ENCODE peak calls at places on chromosomes 5 and 9, in nine cellular contexts. D is sigmoid colon, B is K562, Q is spleen, G is suprapubic skin, N is stomach, Y is transverse colon, J is upper lobe of left lung, W is breast epithelium. A is an unnamed sample.

GRCh38 chr9:15248596-15248995 is 58.4 kb downstream of the TTC39B start:
- DNase-seq in B (no peak), J (no peak), G (no peak), D (no peak), W (no peak), N (no peak), Y (no peak), Q (no peak), A (no peak)

GRCh38 chr9:138075496-138075895 is 197.9 kb downstream of the CACNA1B start:
- DNase-seq in Y (no peak), N (peak), D (peak), G (peak), B (no peak), J (peak), Q (peak), W (peak), A (no peak)

GRCh38 chr9:105415344-105415980 is 32.4 kb upstream of the FSD1L start:
- DNase-seq in Q (no peak), W (peak), D (peak), J (peak), B (peak), Y (peak), N (peak), G (no peak), A (peak)

GRCh38 chr5:64869419-64869818 is 100.7 kb downstream of the CWC27 start:
- DNase-seq in N (no peak), Q (no peak), D (no peak), G (no peak), J (no peak), B (no peak), Y (no peak), W (no peak), A (no peak)

GRCh38 chr5:158273035-158273434 is 414.1 kb upstream of the CLINT1 start:
- DNase-seq in W (no peak), J (no peak), D (no peak), N (no peak), G (no peak), B (no peak), Y (no peak), Q (no peak), A (no peak)

GRCh38 chr5:107147584-107147983 is 523.2 kb downstream of the EFNA5 start:
- DNase-seq in J (no peak), B (no peak), Q (no peak), N (no peak), D (no peak), W (no peak), G (no peak), Y (no peak), A (no peak)

GRCh38 chr9:109953813-109954489 is 174.0 kb downstream of the PALM2AKAP2 start:
- DNase-seq in J (no peak), Y (no peak), D (no peak), G (no peak), N (no peak), Q (no peak), B (peak), W (no peak), A (no peak)

GRCh38 chr5:57302164-57302563 is 128.3 kb downstream of the GPBP1 start:
- DNase-seq in Y (peak), D (no peak), B (no peak), N (peak), W (no peak), Q (no peak), J (no peak), G (no peak), A (no peak)

GRCh38 chr9:22208846-22209585 is 199.9 kb upstream of the CDKN2B start:
- DNase-seq in G (no peak), Y (no peak), D (no peak), N (no peak), W (no peak), Q (no peak), B (no peak), J (no peak), A (no peak)

GRCh38 chr9:111891910-111892499 is 4.6 kb upstream of the UGCG start:
- DNase-seq in B (peak), Q (no peak), N (peak), G (no peak), J (no peak), Y (peak), D (no peak), W (no peak), A (peak)

GRCh38 chr5:98941131-98941883 is 12.5 kb upstream of the CHD1 start:
- DNase-seq in B (no peak), G (no peak), Y (no peak), W (no peak), D (no peak), Q (no peak), N (no peak), J (no peak), A (no peak)

GRCh38 chr5:137201876-137202275 is 297.2 kb downstream of the SPOCK1 start:
- DNase-seq in D (peak), W (no peak), Y (no peak), N (no peak), G (no peak), Q (no peak), B (no peak), J (no peak), A (no peak)

GRCh38 chr5:101679816-101680215 is 616.3 kb downstream of the SLCO4C1 start:
- DNase-seq in W (no peak), Y (no peak), Q (no peak), G (no peak), B (no peak), D (no peak), J (no peak), N (no peak), A (no peak)

GRCh38 chr5:138655530-138656245 is 80.5 kb upstream of the HSPA9 start:
- DNase-seq in Q (no peak), J (peak), B (no peak), Y (no peak), W (peak), N (no peak), G (no peak), D (peak), A (no peak)

GRCh38 chr9:93262537-93263310 is 78.8 kb downstream of the WNK2 start:
- DNase-seq in G (peak), B (no peak), J (no peak), W (peak), Y (no peak), N (peak), D (peak), Q (peak), A (peak)

GRCh38 chr5:179908528-179908927 is 831 bp upstream of the TBC1D9B start:
- DNase-seq in Y (no peak), Q (peak), W (no peak), G (no peak), D (no peak), J (no peak), B (no peak), N (no peak), A (no peak)

GRCh38 chr9:79220246-79220645 is 351.5 kb upstream of the TLE4 start:
- DNase-seq in N (no peak), D (no peak), G (no peak), B (no peak), J (no peak), Y (no peak), W (no peak), Q (no peak), A (no peak)

GRCh38 chr9:75168270-75169185 is 80.2 kb downstream of the OSTF1 start:
- DNase-seq in G (no peak), D (no peak), W (no peak), Q (no peak), B (no peak), N (no peak), J (no peak), Y (no peak), A (no peak)

GRCh38 chr9:12719431-12719830 is 26.2 kb downstream of the TYRP1 start:
- DNase-seq in B (no peak), W (no peak), Q (no peak), Y (no peak), G (no peak), J (no peak), N (no peak), D (no peak), A (no peak)

GRCh38 chr5:72383280-72384205 is 63.4 kb downstream of the PTCD2 start:
- DNase-seq in D (no peak), N (no peak), G (no peak), B (no peak), W (no peak), Y (no peak), J (no peak), Q (no peak), A (no peak)

GRCh38 chr5:36648426-36648825 is 42.0 kb downstream of the SLC1A3 start:
- DNase-seq in G (no peak), D (no peak), N (no peak), B (no peak), W (no peak), Y (no peak), Q (no peak), J (no peak), A (no peak)

GRCh38 chr9:74499770-74500583 is 2.8 kb downstream of the RORB start:
- DNase-seq in W (no peak), J (no peak), D (no peak), N (no peak), Q (peak), B (no peak), G (no peak), Y (no peak), A (no peak)

DNA sequence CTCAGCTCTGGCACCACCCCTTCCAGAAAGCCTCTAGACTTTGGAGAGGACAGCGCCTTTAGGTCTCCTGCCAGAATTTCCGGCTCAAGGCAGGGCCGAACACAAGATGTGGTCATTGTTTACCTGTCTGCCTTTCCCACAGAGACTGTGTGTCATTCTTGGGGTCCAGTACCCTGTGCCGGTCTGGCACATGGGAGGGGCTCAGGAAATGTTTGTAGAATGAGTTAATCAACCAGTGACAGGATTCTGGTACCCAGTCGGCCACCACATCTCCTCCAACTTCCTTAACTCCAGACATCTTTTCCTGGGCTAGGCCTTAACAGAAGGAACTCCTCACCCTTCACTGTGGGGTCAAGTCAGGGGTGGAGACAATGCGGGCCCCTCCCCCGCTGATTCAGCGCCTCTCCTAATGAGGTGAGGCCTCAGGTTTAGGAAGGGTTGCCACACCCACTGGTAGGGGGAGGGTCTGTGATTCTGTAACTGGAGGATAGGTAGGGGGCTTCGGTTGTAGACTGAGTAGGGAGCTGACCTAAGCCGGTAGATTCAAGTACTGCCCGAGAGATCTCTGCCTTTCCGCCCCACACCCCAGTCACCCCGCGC is 29.3 kb downstream of the PCDH1 start:
- DNase-seq in Q (no peak), J (peak), N (peak), W (peak), B (peak), G (no peak), Y (peak), D (peak), A (no peak)
- TF ChIP-seq POLR2A in Q (no peak), J (no peak), N (no peak), W (no peak), B (no peak), G (no peak), Y (peak), D (no peak), A (no peak)

GRCh38 chr9:37507586-37508134 is 21.9 kb downstream of the POLR1E start:
- DNase-seq in Q (no peak), N (no peak), B (no peak), J (no peak), W (no peak), G (no peak), Y (no peak), D (no peak), A (no peak)
- TF ChIP-seq POLR2AphosphoS5 in Q (no peak), N (no peak), B (no peak), J (no peak), W (no peak), G (no peak), Y (no peak), D (no peak), A (no peak)

DNA sequence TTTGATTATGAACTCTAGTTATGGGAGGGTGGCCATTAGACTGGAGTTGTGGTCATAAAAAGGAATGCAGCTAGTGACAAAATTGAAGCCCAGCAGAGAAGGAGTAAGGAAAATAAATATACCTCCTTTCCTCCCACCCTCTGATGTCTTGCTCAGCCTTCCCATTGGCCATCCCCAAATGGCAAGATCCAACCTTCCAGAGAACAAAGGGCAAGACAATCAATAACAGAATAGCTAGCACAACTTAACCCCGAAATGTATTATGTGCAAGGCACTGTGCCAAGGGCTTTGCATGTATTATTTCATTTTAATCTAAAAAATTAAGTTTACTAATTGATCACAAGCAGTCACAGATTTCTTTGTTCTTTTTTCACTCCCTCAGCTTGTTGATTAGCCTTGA is 3.6 kb downstream of the ITGA1 start:
- DNase-seq in Q (no peak), Y (no peak), J (no peak), G (no peak), W (no peak), N (no peak), D (no peak), B (no peak), A (no peak)
- TF ChIP-seq POLR2A in Q (no peak), Y (no peak), J (no peak), G (no peak), W (no peak), N (no peak), D (no peak), B (no peak), A (no peak)

GRCh38 chr5:126435714-126436113 is 12.5 kb downstream of the GRAMD2B start:
- DNase-seq in D (no peak), N (no peak), Q (no peak), W (no peak), Y (no peak), B (no peak), J (no peak), G (no peak), A (no peak)

GRCh38 chr5:126435261-126435660 is 12.1 kb downstream of the GRAMD2B start:
- DNase-seq in G (no peak), Q (no peak), J (no peak), B (no peak), D (no peak), W (no peak), N (no peak), Y (no peak), A (no peak)

GRCh38 chr5:126430631-126431030 is 7.4 kb downstream of the GRAMD2B start:
- DNase-seq in N (no peak), Y (no peak), G (no peak), W (no peak), B (no peak), J (no peak), Q (no peak), D (no peak), A (no peak)

GRCh38 chr5:126437706-126438105 is 14.5 kb downstream of the GRAMD2B start:
- DNase-seq in W (no peak), N (no peak), B (no peak), J (no peak), G (no peak), Y (no peak), D (no peak), Q (no peak), A (no peak)

GRCh38 chr5:126433708-126434107 is 10.5 kb downstream of the GRAMD2B start:
- DNase-seq in G (no peak), Q (no peak), J (no peak), B (no peak), N (no peak), W (no peak), D (no peak), Y (no peak), A (no peak)
- TF ChIP-seq POLR2AphosphoS5 in G (no peak), Q (no peak), J (no peak), B (no peak), N (no peak), W (no peak), D (no peak), Y (no peak), A (no peak)

GRCh38 chr9:99594056-99594780 is 227.5 kb upstream of the NR4A3 start:
- DNase-seq in Y (no peak), B (no peak), G (no peak), W (no peak), N (no peak), D (no peak), J (no peak), Q (no peak), A (no peak)
- TF ChIP-seq POLR2A in Y (no peak), B (no peak), G (no peak), W (no peak), N (no peak), D (no peak), J (no peak), Q (no peak), A (no peak)

GRCh38 chr5:174364676-174365075 is 319.2 kb downstream of the NSG2 start:
- DNase-seq in W (no peak), J (no peak), D (no peak), B (no peak), Y (no peak), G (no peak), Q (no peak), N (no peak), A (no peak)
- TF ChIP-seq POLR2AphosphoS5 in W (no peak), J (no peak), D (no peak), B (no peak), Y (no peak), G (no peak), Q (no peak), N (no peak), A (no peak)

GRCh38 chr9:125768803-125769202 is 21.6 kb downstream of the PBX3 start:
- DNase-seq in Q (no peak), B (no peak), W (no peak), J (no peak), G (no peak), Y (no peak), D (no peak), N (no peak), A (no peak)

GRCh38 chr9:125763373-125763772 is 16.2 kb downstream of the PBX3 start:
- DNase-seq in J (no peak), B (no peak), Q (no peak), G (no peak), D (no peak), Y (no peak), W (no peak), N (no peak), A (no peak)

GRCh38 chr9:125764198-125764597 is 17.0 kb downstream of the PBX3 start:
- DNase-seq in Q (no peak), J (no peak), B (no peak), Y (no peak), N (no peak), W (no peak), D (no peak), G (no peak), A (no peak)

GRCh38 chr9:125767349-125767748 is 20.2 kb downstream of the PBX3 start:
- DNase-seq in W (no peak), G (no peak), Y (no peak), N (no peak), Q (no peak), D (no peak), J (no peak), B (no peak), A (no peak)

DNA sequence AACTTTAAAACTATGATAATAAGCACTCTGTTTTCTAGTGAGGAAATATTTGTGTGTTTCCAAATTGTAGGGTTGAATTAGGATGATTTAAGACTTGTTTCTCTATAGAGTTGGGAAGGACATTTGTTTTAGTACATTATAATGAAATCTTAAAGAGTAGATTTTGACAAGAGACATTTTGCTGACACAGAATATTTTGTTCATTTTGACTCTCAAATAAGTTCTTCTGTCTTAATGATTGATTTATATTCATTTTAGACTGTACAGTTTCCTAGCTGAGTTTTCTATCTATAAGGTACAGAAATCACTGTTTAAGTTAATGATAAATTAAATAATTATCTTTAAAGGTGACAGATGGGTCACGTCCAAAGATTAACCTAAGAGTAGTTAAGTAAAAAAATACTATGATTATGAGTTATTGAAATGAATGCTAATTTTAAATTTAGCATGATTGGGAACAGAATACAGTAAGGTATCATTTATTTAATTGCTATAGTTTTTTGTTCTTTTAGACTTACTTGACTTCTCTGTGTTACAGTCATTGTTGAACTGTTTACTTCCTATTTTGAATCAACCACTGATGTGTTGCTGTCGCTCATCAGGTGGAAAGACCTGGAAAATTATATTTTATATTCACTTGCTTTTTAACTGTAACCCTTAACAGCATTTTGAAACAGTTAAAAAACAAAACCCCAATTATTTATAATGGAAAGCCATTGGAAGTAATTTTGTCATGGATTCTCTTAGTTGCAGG is 19.5 kb downstream of the PBX3 start:
- DNase-seq in B (no peak), G (no peak), Y (no peak), J (no peak), Q (no peak), D (no peak), W (no peak), N (no peak), A (no peak)
- TF ChIP-seq POLR2A in B (no peak), G (no peak), Y (no peak), J (no peak), Q (no peak), D (no peak), W (no peak), N (no peak), A (no peak)

DNA sequence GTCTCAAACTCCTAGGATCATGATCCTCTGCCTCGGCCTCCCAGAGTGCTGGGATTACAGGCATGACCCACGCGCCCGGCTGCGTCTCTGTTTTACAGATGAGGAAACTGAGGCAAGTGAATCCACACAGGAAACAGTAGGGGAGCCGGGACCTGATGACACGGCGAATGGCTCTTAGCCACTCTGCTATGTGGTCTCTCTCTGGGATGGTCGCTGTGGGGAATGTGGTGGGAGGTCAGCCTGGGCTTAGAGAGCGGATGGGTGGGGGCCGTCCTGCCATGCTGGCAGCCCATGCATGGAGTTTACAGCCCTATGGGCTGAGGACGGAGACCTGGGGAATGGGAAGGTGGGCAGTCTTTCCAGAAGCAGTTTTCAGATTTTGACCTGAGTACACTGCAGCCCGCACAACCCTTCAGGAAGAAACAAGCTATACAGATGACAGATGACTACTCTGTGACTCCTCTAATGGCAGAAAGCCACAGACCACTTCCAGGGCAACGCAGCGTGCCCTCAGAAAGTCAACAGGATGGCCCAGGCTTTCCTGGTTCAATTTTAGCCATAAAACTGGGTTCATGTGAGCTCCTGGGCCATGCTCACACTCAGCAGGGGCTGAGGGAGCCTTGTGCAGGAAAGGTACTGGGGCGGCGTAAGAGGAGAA is 136.1 kb upstream of the RAPGEF1 start:
- DNase-seq in J (no peak), B (no peak), N (no peak), D (no peak), W (no peak), G (no peak), Q (peak), Y (no peak), A (no peak)
- TF ChIP-seq POLR2AphosphoS5 in J (no peak), B (no peak), N (no peak), D (no peak), W (no peak), G (no peak), Q (no peak), Y (no peak), A (no peak)